ENCODE peak calls at places on chromosomes 11 and 22, in five cellular contexts. One of them, this sample, is unnamed.

GRCh38 chr22:39959640-39960447 is at the start of gene TMA7B:
- DNase-seq in choroid plexus epithelial cell: peak; percentile 62
- DNase-seq in amniotic stem cell: no peak
- DNase-seq in NCI-H526 treated with DMSO at 0.1 percent for 48 hours: no peak
- DNase-seq in WTC11: peak; percentile 31
- DNase-seq in this sample: peak; percentile 20

GRCh38 chr11:77879218-77879617 is 58.3 kb downstream of the AAMDC start:
- DNase-seq in NCI-H526 treated with DMSO at 0.1 percent for 48 hours: no peak
- DNase-seq in amniotic stem cell: no peak
- DNase-seq in WTC11: no peak
- DNase-seq in choroid plexus epithelial cell: peak; percentile 81
- DNase-seq in this sample: no peak

GRCh38 chr11:132312616-132313210 is 942.3 kb downstream of the NTM start:
- DNase-seq in WTC11: peak; percentile 45
- DNase-seq in NCI-H526 treated with DMSO at 0.1 percent for 48 hours: no peak
- DNase-seq in choroid plexus epithelial cell: peak; percentile 69
- DNase-seq in amniotic stem cell: no peak
- DNase-seq in this sample: peak; percentile 2

GRCh38 chr11:5042091-5042490 is 4.2 kb upstream of the OR52J3 start:
- DNase-seq in choroid plexus epithelial cell: peak; percentile 2
- DNase-seq in amniotic stem cell: no peak
- DNase-seq in WTC11: no peak
- DNase-seq in NCI-H526 treated with DMSO at 0.1 percent for 48 hours: no peak
- DNase-seq in this sample: no peak

GRCh38 chr11:1230121-1230455 is 7.2 kb downstream of the MUC5B start:
- DNase-seq in WTC11: no peak
- DNase-seq in NCI-H526 treated with DMSO at 0.1 percent for 48 hours: no peak
- DNase-seq in amniotic stem cell: no peak
- DNase-seq in choroid plexus epithelial cell: no peak
- DNase-seq in this sample: no peak

GRCh38 chr11:1057806-1058205 is 16.9 kb upstream of the MUC2 start:
- DNase-seq in NCI-H526 treated with DMSO at 0.1 percent for 48 hours: no peak
- DNase-seq in choroid plexus epithelial cell: no peak
- DNase-seq in amniotic stem cell: no peak
- DNase-seq in WTC11: no peak
- DNase-seq in this sample: no peak

GRCh38 chr11:46826310-46827044 is 19.6 kb downstream of the CKAP5 start:
- DNase-seq in WTC11: peak; percentile 88
- DNase-seq in choroid plexus epithelial cell: peak; percentile 81
- DNase-seq in amniotic stem cell: peak; percentile 37
- DNase-seq in NCI-H526 treated with DMSO at 0.1 percent for 48 hours: peak; percentile 59
- DNase-seq in this sample: peak; percentile 71

GRCh38 chr11:77602385-77603105 is 12.8 kb downstream of the AQP11 start:
- DNase-seq in WTC11: no peak
- DNase-seq in NCI-H526 treated with DMSO at 0.1 percent for 48 hours: no peak
- DNase-seq in amniotic stem cell: peak; percentile 67
- DNase-seq in choroid plexus epithelial cell: peak; percentile 78
- DNase-seq in this sample: peak; percentile 64

GRCh38 chr11:133713844-133714243 is 131.5 kb downstream of the SPATA19 start:
- DNase-seq in NCI-H526 treated with DMSO at 0.1 percent for 48 hours: no peak
- DNase-seq in WTC11: no peak
- DNase-seq in amniotic stem cell: no peak
- DNase-seq in choroid plexus epithelial cell: no peak
- DNase-seq in this sample: no peak

GRCh38 chr11:86145439-86146156 is 76.7 kb upstream of the PICALM start:
- DNase-seq in NCI-H526 treated with DMSO at 0.1 percent for 48 hours: no peak
- DNase-seq in amniotic stem cell: no peak
- DNase-seq in choroid plexus epithelial cell: no peak
- DNase-seq in WTC11: no peak
- DNase-seq in this sample: no peak

GRCh38 chr22:46878549-46878948 is 116.1 kb downstream of the TBC1D22A start:
- DNase-seq in amniotic stem cell: no peak
- DNase-seq in choroid plexus epithelial cell: no peak
- DNase-seq in NCI-H526 treated with DMSO at 0.1 percent for 48 hours: no peak
- DNase-seq in WTC11: peak; percentile 48
- DNase-seq in this sample: no peak

GRCh38 chr11:117818036-117818858 is 6.3 kb downstream of the FXYD2 start:
- DNase-seq in choroid plexus epithelial cell: peak; percentile 72
- DNase-seq in NCI-H526 treated with DMSO at 0.1 percent for 48 hours: no peak
- DNase-seq in amniotic stem cell: no peak
- DNase-seq in WTC11: no peak
- DNase-seq in this sample: peak; percentile 41

GRCh38 chr11:120024046-120024445 is 113.9 kb downstream of the TRIM29 start:
- DNase-seq in amniotic stem cell: no peak
- DNase-seq in choroid plexus epithelial cell: peak; percentile 7
- DNase-seq in WTC11: no peak
- DNase-seq in NCI-H526 treated with DMSO at 0.1 percent for 48 hours: no peak
- DNase-seq in this sample: peak; percentile 14

GRCh38 chr22:30309981-30310672 is 16.6 kb downstream of the TBC1D10A start:
- DNase-seq in amniotic stem cell: no peak
- DNase-seq in NCI-H526 treated with DMSO at 0.1 percent for 48 hours: no peak
- DNase-seq in WTC11: no peak
- DNase-seq in choroid plexus epithelial cell: peak; percentile 73
- DNase-seq in this sample: no peak

GRCh38 chr22:29555065-29555644 is 1.6 kb upstream of the THOC5 start:
- DNase-seq in NCI-H526 treated with DMSO at 0.1 percent for 48 hours: no peak
- DNase-seq in WTC11: no peak
- DNase-seq in choroid plexus epithelial cell: no peak
- DNase-seq in amniotic stem cell: no peak
- DNase-seq in this sample: no peak

GRCh38 chr22:41343717-41344116 is 38.0 kb upstream of the TEF start:
- DNase-seq in choroid plexus epithelial cell: no peak
- DNase-seq in NCI-H526 treated with DMSO at 0.1 percent for 48 hours: no peak
- DNase-seq in WTC11: no peak
- DNase-seq in amniotic stem cell: no peak
- DNase-seq in this sample: no peak

GRCh38 chr22:49629586-49630447 is 197.9 kb downstream of the BRD1 start:
- DNase-seq in choroid plexus epithelial cell: no peak
- DNase-seq in NCI-H526 treated with DMSO at 0.1 percent for 48 hours: no peak
- DNase-seq in WTC11: no peak
- DNase-seq in amniotic stem cell: no peak
- DNase-seq in this sample: no peak

GRCh38 chr11:134761926-134762247 is 349.8 kb upstream of the B3GAT1 start:
- DNase-seq in WTC11: no peak
- DNase-seq in NCI-H526 treated with DMSO at 0.1 percent for 48 hours: no peak
- DNase-seq in choroid plexus epithelial cell: no peak
- DNase-seq in amniotic stem cell: no peak
- DNase-seq in this sample: no peak

GRCh38 chr11:69204246-69205124 is 48.8 kb downstream of the SMIM38 start:
- DNase-seq in WTC11: peak; percentile 4
- DNase-seq in NCI-H526 treated with DMSO at 0.1 percent for 48 hours: no peak
- DNase-seq in choroid plexus epithelial cell: no peak
- DNase-seq in amniotic stem cell: no peak
- DNase-seq in this sample: no peak

GRCh38 chr11:120784566-120785251 is 239.2 kb upstream of the TBCEL start:
- DNase-seq in choroid plexus epithelial cell: no peak
- DNase-seq in WTC11: no peak
- DNase-seq in amniotic stem cell: no peak
- DNase-seq in NCI-H526 treated with DMSO at 0.1 percent for 48 hours: no peak
- DNase-seq in this sample: no peak

This sample was measured in RWPE1.